ENCODE peak calls at places on chromosomes 11 and 22, in six cellular contexts. W is central memory CD8-positive, alpha-beta T cell; V is adrenal gland; O is stimulated activated CD4-positive, alpha-beta T cell treated with anti-CD3 and anti-CD28 coated beads, Interleukin-2, amount 100 ng/mL, for 48 hours; E is ELR; T is fibroblast of lung. M is an unnamed sample.

GRCh38 chr22:45864959-45865496 is 111.9 kb downstream of the WNT7B start:
- DNase-seq in W (no peak), E (no peak), V (peak; percentile 36), O (no peak), T (no peak), M (no peak)

GRCh38 chr11:33172345-33172744 is 11.1 kb upstream of the CSTF3 start:
- DNase-seq in V (no peak), E (no peak), T (no peak), O (no peak), W (no peak), M (no peak)

GRCh38 chr22:27252282-27253049 is 549.1 kb downstream of the MN1 start:
- DNase-seq in W (no peak), V (no peak), T (peak; percentile 95), O (no peak), E (peak; percentile 75), M (peak; percentile 8)

GRCh38 chr11:61869636-61870428 is 21.5 kb downstream of the FADS3 start:
- DNase-seq in O (no peak), V (no peak), E (no peak), T (no peak), W (no peak), M (no peak)

GRCh38 chr11:76861490-76861953 is 804 bp downstream of the ACER3 start:
- DNase-seq in E (no peak), V (no peak), T (no peak), W (no peak), O (no peak), M (peak; percentile 18)

GRCh38 chr11:15613231-15613630 is 498.5 kb downstream of the INSC start:
- DNase-seq in V (no peak), E (no peak), W (no peak), T (peak; percentile 9), O (no peak), M (no peak)

GRCh38 chr11:16963316-16963876 is 50.8 kb downstream of the PLEKHA7 start:
- DNase-seq in V (peak; percentile 17), E (no peak), T (no peak), W (no peak), O (no peak), M (no peak)

GRCh38 chr22:32699686-32700085 is 101.8 kb upstream of the TIMP3 start:
- DNase-seq in E (peak; percentile 58), V (no peak), T (no peak), W (no peak), O (no peak), M (no peak)

GRCh38 chr11:80899381-80899780 is 1458.6 kb upstream of the TENM4 start:
- DNase-seq in T (peak; percentile 21), W (no peak), V (no peak), O (no peak), E (no peak), M (no peak)

GRCh38 chr11:66277475-66278391 is at the start of gene CNIH2:
- DNase-seq in V (no peak), W (no peak), O (peak; percentile 52), E (peak; percentile 45), T (no peak), M (peak; percentile 18)

GRCh38 chr22:24175160-24175808 is 6.0 kb upstream of the SUSD2 start:
- DNase-seq in T (peak; percentile 54), V (peak; percentile 92), E (peak; percentile 84), O (peak; percentile 63), W (peak; percentile 53), M (peak; percentile 90)